ENCODE peak calls at places on chromosome 12, in five cellular contexts. F, V, Y, L and H are unnamed samples.

GRCh38 chr12:54680374-54680773 is 32.2 kb upstream of the DCD start:
- DNase-seq in F (peak), V (no peak), Y (peak), L (peak), H (peak)

GRCh38 chr12:89355243-89356068 is 3.2 kb upstream of the DUSP6 start:
- DNase-seq in F (no peak), V (no peak), Y (peak), L (no peak), H (peak)

GRCh38 chr12:104603545-104603973 is 146.8 kb downstream of the CHST11 start:
- DNase-seq in F (no peak), V (no peak), Y (peak), L (no peak), H (no peak)

GRCh38 chr12:6332459-6332858 is 9.4 kb downstream of the TNFRSF1A start:
- DNase-seq in F (no peak), V (no peak), Y (peak), L (no peak), H (peak)

GRCh38 chr12:119308743-119309456 is 25.6 kb upstream of the CCDC60 start:
- DNase-seq in F (peak), V (peak), Y (peak), L (no peak), H (no peak)

GRCh38 chr12:3305464-3305863 is 185.5 kb upstream of the PRMT8 start:
- DNase-seq in F (no peak), V (no peak), Y (no peak), L (no peak), H (no peak)

GRCh38 chr12:128178551-128178950 is 88.4 kb upstream of the TMEM132C start:
- DNase-seq in F (no peak), V (no peak), Y (no peak), L (no peak), H (no peak)

GRCh38 chr12:99130808-99131538 is 485.9 kb downstream of the APAF1 start:
- DNase-seq in F (no peak), V (no peak), Y (peak), L (no peak), H (no peak)

GRCh38 chr12:85445060-85445938 is 165.3 kb downstream of the ALX1 start:
- DNase-seq in F (no peak), V (no peak), Y (no peak), L (no peak), H (no peak)

GRCh38 chr12:19641235-19642080 is 202.2 kb downstream of the AEBP2 start:
- DNase-seq in F (no peak), V (no peak), Y (no peak), L (no peak), H (no peak)

GRCh38 chr12:26979733-26980132 is 34.5 kb downstream of the TM7SF3 start:
- DNase-seq in F (no peak), V (no peak), Y (no peak), L (no peak), H (no peak)

GRCh38 chr12:115413626-115414025 is 729.7 kb upstream of the TBX3 start:
- DNase-seq in F (no peak), V (no peak), Y (peak), L (no peak), H (no peak)

GRCh38 chr12:6778212-6778570 is 5.9 kb downstream of the LAG3 start:
- DNase-seq in F (peak), V (no peak), Y (no peak), L (no peak), H (peak)

GRCh38 chr12:108237272-108237671 is 101.8 kb downstream of the CMKLR1 start:
- DNase-seq in F (peak), V (no peak), Y (no peak), L (no peak), H (no peak)

GRCh38 chr12:96427269-96427729 is 27.1 kb upstream of the CDK17 start:
- DNase-seq in F (peak), V (peak), Y (peak), L (peak), H (peak)

GRCh38 chr12:118830251-118830650 is 151.1 kb upstream of the SRRM4 start:
- DNase-seq in F (no peak), V (no peak), Y (no peak), L (no peak), H (no peak)

GRCh38 chr12:29578731-29579130 is 81.2 kb upstream of the OVCH1 start:
- DNase-seq in F (no peak), V (no peak), Y (no peak), L (no peak), H (no peak)

GRCh38 chr12:95336387-95337067 is 118.9 kb downstream of the VEZT start:
- DNase-seq in F (peak), V (peak), Y (peak), L (peak), H (peak)

GRCh38 chr12:131025939-131026702 is 72.4 kb downstream of the ADGRD1 start:
- DNase-seq in F (no peak), V (no peak), Y (peak), L (no peak), H (no peak)

GRCh38 chr12:81296556-81297305 is 218.9 kb downstream of the ACSS3 start:
- DNase-seq in F (no peak), V (no peak), Y (no peak), L (no peak), H (peak)

GRCh38 chr12:12723681-12724420 is 6.7 kb downstream of the CDKN1B start:
- DNase-seq in F (peak), V (peak), Y (peak), L (no peak), H (peak)

GRCh38 chr12:25756974-25757665 is 201.4 kb upstream of the RASSF8 start:
- DNase-seq in F (no peak), V (no peak), Y (no peak), L (no peak), H (peak)

GRCh38 chr12:131133015-131133905 is 179.6 kb downstream of the ADGRD1 start:
- DNase-seq in F (no peak), V (no peak), Y (peak), L (no peak), H (no peak)

GRCh38 chr12:124299628-124300388 is 4.9 kb downstream of the RFLNA start:
- DNase-seq in F (no peak), V (no peak), Y (no peak), L (no peak), H (no peak)

GRCh38 chr12:126734738-126735137 is 1532.2 kb upstream of the TMEM132C start:
- DNase-seq in F (no peak), V (peak), Y (no peak), L (no peak), H (no peak)

DNA sequence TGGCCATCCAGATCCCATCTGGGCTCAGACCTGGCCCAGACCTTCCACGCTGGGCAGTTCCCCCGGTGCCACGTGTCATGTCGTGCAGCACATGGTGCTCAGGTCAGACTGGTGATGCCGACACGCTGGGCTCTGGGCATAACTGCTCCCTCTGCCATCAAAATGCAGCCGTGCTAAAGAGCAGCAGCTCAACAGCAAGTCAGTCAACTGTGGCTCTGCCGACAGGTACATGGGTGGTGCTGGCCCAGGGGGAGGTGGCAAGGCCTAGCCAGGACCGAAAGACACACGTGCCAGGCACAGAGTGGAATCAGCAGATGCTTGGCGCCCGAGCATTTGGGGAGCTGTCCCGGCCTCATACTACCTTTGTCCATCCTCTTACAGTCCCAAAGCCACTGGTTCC is 1.6 kb downstream of the MCRS1 start:
- DNase-seq in F (no peak), V (no peak), Y (no peak), L (no peak), H (no peak)
- H2BK12ac ChIP-seq in F (no peak), V (no peak), Y (no peak), L (no peak), H (no peak)

DNA sequence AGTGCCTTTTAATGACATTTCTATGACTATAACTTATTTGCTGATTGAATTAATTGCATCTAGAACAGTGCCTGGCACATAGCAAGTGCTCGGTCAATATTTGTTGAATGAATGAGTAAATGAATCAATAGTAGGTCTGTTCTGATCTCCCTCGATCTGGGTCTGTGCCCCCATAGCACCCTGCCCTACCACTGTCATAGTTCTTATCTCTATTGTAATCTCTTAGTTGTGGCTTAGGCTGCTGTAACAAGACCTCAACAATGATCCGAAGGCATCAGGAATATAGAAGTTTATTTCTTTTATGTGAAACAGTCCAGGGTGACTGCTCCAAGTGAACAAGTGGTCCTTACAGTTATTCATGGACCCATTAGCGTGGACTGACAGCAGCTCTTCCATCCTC is 44.0 kb upstream of the RPH3A start:
- DNase-seq in F (no peak), V (no peak), Y (no peak), L (no peak), H (no peak)
- H3K27ac ChIP-seq in F (no peak), V (no peak), Y (no peak), L (no peak), H (no peak)

DNA sequence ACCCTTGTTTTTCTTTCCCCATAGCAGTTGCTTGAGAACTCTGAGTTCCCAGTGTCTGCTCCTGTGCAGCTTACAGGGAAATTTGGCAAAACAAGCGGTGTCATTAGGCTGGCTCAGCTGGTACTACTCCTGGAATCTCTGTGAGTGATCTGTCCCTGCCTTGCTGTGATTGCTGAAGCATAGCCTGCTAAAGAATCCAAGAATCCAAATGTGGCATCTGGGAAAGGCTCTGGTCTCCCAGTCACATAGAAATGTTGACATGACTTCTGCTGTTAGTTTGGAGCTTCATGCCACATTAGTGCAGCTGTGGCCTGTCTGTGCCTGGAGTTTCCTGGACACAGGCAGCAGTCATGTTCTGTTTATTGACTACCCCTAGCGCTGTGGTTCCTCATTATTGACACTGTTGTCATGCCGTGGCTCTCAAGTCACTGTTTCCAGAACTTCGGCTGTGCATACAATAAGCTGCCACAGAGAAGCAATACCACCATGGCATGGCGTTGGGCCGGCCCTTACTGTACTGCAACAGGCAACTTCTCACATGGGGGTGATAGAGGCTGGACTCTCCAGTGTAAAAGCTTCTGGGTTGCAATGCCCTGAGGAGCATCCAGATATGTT is 166.8 kb downstream of the MYRFL start:
- DNase-seq in F (no peak), V (no peak), Y (peak), L (no peak), H (peak)
- H2BK12ac ChIP-seq in F (no peak), V (no peak), Y (no peak), L (no peak), H (no peak)

DNA sequence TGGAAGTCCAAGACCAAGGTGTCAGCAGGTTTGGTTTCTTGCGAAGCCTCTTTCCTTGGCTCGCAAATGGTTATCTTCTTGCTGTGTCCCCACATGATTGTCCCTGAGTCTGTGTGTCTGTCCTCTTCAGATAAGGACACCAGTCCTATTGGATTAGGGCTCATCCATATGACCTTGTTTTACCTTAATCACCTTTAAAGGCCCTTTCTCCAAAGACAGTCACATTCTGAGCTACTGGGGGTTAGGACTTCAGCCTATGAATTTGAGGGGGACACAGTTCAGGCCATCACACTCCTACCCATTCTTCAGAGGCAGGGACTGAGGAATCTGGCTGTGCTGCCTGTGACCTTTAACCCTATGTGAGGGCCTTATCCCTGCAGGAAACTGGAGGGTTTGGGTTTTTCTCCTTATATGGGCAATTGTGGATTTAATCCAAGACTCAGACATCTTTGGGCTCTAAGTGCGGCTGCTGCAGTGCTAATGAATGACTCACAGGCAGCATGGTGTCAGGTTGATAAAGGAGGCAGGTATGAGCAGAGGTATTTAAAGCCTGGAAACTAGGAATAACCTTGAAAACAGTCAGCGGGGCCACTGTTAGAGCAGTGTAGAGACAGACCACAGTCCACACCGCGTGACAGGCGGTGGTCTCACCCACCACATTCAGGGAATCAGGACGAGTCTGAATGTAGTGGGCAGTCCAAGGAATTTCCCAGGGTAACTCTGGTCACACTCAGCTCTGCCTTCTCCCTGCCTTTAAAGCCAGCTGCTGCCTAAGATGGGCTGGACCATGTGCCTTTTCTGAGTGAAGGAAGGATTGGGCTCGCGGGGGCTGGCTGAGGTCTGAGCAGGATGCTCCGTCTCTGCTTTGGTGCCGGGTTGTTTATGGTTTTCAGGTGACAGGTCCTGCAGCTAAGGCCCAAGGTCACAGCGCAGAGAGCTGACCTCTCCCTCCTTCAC is 10.3 kb downstream of the TPCN1 start:
- DNase-seq in F (peak), V (no peak), Y (peak), L (no peak), H (peak)
- H3K27ac ChIP-seq in F (no peak), V (no peak), Y (peak), L (peak), H (peak)

GRCh38 chr12:83173250-83173649 is 486.5 kb downstream of the TMTC2 start:
- DNase-seq in F (no peak), V (no peak), Y (no peak), L (no peak), H (no peak)
- H2BK12ac ChIP-seq in F (no peak), V (no peak), Y (no peak), L (no peak), H (no peak)

GRCh38 chr12:56258068-56258819 is at the start of gene ANKRD52:
- DNase-seq in F (peak), V (peak), Y (peak), L (no peak), H (peak)
- H3K27ac ChIP-seq in F (no peak), V (peak), Y (peak), L (no peak), H (peak)

GRCh38 chr12:4867384-4867783 is 42.3 kb upstream of the KCNA1 start:
- DNase-seq in F (no peak), V (no peak), Y (no peak), L (no peak), H (no peak)
- H2BK12ac ChIP-seq in F (no peak), V (no peak), Y (no peak), L (no peak), H (no peak)

GRCh38 chr12:121786441-121786825 is 7.1 kb downstream of the RHOF start:
- DNase-seq in F (no peak), V (no peak), Y (peak), L (no peak), H (peak)

GRCh38 chr12:121789800-121790748 is 3.4 kb downstream of the RHOF start:
- DNase-seq in F (no peak), V (no peak), Y (peak), L (no peak), H (peak)

GRCh38 chr12:121789233-121789781 is 4.2 kb downstream of the RHOF start:
- DNase-seq in F (no peak), V (no peak), Y (no peak), L (no peak), H (no peak)

GRCh38 chr12:121787063-121787774 is 6.3 kb downstream of the RHOF start:
- DNase-seq in F (no peak), V (no peak), Y (no peak), L (no peak), H (no peak)

GRCh38 chr12:121788176-121788818 is 5.2 kb downstream of the RHOF start:
- DNase-seq in F (no peak), V (no peak), Y (no peak), L (no peak), H (no peak)
- H3K27ac ChIP-seq in F (no peak), V (no peak), Y (no peak), L (no peak), H (no peak)

GRCh38 chr12:50287271-50287670 is 4.0 kb upstream of the LIMA1 start:
- DNase-seq in F (no peak), V (no peak), Y (peak), L (no peak), H (no peak)
- H2BK12ac ChIP-seq in F (no peak), V (no peak), Y (no peak), L (no peak), H (no peak)